ENCODE peak calls at places on chromosomes 3 and 15, in seven cellular contexts. C is DMS 273 treated with DMSO at 0.1 percent for 48 hours; S is activated T-helper 1 cell treated with Interleukin-2 at 50 U/mL for 16 hours; V is T47D; D is GM12891; X is CD8-positive, alpha-beta memory T cell; B is NCI-H2029. U is an unnamed sample.

GRCh38 chr3:126370055-126370454 is 12.8 kb upstream of the KLF15 start:
- DNase-seq in C (no peak), D (no peak), B (no peak), S (no peak), X (no peak), V (no peak), U (no peak)

GRCh38 chr15:69798481-69799315 is 299.0 kb downstream of the TLE3 start:
- DNase-seq in S (no peak), C (no peak), D (no peak), V (no peak), X (no peak), B (no peak), U (no peak)

GRCh38 chr15:31160297-31160696 is 58.8 kb upstream of the TRPM1 start:
- DNase-seq in C (no peak), V (no peak), D (no peak), X (no peak), S (no peak), B (no peak), U (no peak)

GRCh38 chr3:123663977-123664376 is 79.1 kb upstream of the HACD2 start:
- DNase-seq in X (no peak), S (no peak), V (no peak), D (no peak), C (no peak), B (no peak), U (no peak)

GRCh38 chr3:179801831-179802230 is 149.0 kb downstream of the USP13 start:
- DNase-seq in C (no peak), X (no peak), S (no peak), B (no peak), D (no peak), V (no peak), U (no peak)

GRCh38 chr3:12963869-12964712 is 109.1 kb downstream of the IQSEC1 start:
- DNase-seq in S (no peak), D (no peak), B (peak; percentile 72), V (no peak), X (no peak), C (no peak), U (no peak)

GRCh38 chr3:192352142-192352541 is 375.2 kb downstream of the FGF12 start:
- DNase-seq in X (no peak), D (no peak), C (no peak), S (no peak), B (no peak), V (no peak), U (no peak)

GRCh38 chr3:111531446-111531845 is 10.6 kb upstream of the CD96 start:
- DNase-seq in B (no peak), V (no peak), D (no peak), S (no peak), X (no peak), C (no peak), U (no peak)

GRCh38 chr3:71264840-71265239 is 318.7 kb downstream of the FOXP1 start:
- DNase-seq in B (no peak), C (no peak), D (no peak), S (no peak), X (no peak), V (no peak), U (no peak)

GRCh38 chr3:127446756-127447155 is 143.8 kb downstream of the TPRA1 start:
- DNase-seq in V (no peak), D (no peak), B (no peak), S (no peak), C (no peak), X (no peak), U (no peak)

GRCh38 chr3:194983121-194983520 is 287.8 kb downstream of the XXYLT1 start:
- DNase-seq in X (no peak), S (no peak), D (no peak), B (no peak), V (no peak), C (no peak), U (no peak)

GRCh38 chr15:96125681-96126080 is 204.8 kb upstream of the NR2F2 start:
- DNase-seq in D (no peak), B (no peak), S (no peak), X (no peak), V (no peak), C (no peak), U (no peak)

GRCh38 chr15:59885832-59886231 is 118.3 kb upstream of the FOXB1 start:
- DNase-seq in C (no peak), D (no peak), S (no peak), V (peak; percentile 4), X (no peak), B (no peak), U (peak; percentile 2)

GRCh38 chr3:122996038-122996580 is 31.5 kb downstream of the SEMA5B start:
- DNase-seq in V (no peak), X (no peak), D (no peak), B (no peak), C (peak; percentile 76), S (no peak), U (no peak)

GRCh38 chr15:29348308-29348914 is 78.8 kb upstream of the NSMCE3 start:
- DNase-seq in S (no peak), C (no peak), X (no peak), B (no peak), D (no peak), V (peak; percentile 49), U (no peak)

GRCh38 chr3:61985020-61985419 is 388.3 kb downstream of the FEZF2 start:
- DNase-seq in S (no peak), C (no peak), V (no peak), X (no peak), D (no peak), B (no peak), U (no peak)

GRCh38 chr3:24886511-24886910 is 391.9 kb upstream of the THRB start:
- DNase-seq in C (no peak), D (no peak), X (no peak), V (no peak), S (no peak), B (no peak), U (no peak)

GRCh38 chr3:65996605-65997004 is 42.1 kb downstream of the MAGI1 start:
- DNase-seq in V (peak; percentile 39), X (no peak), S (no peak), D (no peak), B (no peak), C (no peak), U (no peak)

GRCh38 chr15:85780586-85780985 is 14.1 kb downstream of the KLHL25 start:
- DNase-seq in X (no peak), V (no peak), S (no peak), B (no peak), C (no peak), D (no peak), U (no peak)

GRCh38 chr15:40762919-40763800 is 708 bp upstream of the GCHFR start:
- DNase-seq in X (no peak), S (peak; percentile 15), D (peak; percentile 43), C (no peak), B (peak; percentile 87), V (peak; percentile 89), U (no peak)

GRCh38 chr3:188274249-188274915 is 120.4 kb downstream of the LPP start:
- DNase-seq in X (no peak), B (no peak), C (no peak), V (no peak), D (no peak), S (no peak), U (no peak)

GRCh38 chr3:60246361-60246760 is 1004.9 kb downstream of the FHIT start:
- DNase-seq in C (no peak), V (no peak), B (peak; percentile 32), D (no peak), S (no peak), X (no peak), U (no peak)

GRCh38 chr15:91953432-91953831 is 99.9 kb downstream of the SLCO3A1 start:
- DNase-seq in S (no peak), B (no peak), D (no peak), C (no peak), X (no peak), V (no peak), U (no peak)

GRCh38 chr3:53194218-53195065 is 33.4 kb downstream of the PRKCD start:
- DNase-seq in D (no peak), V (no peak), C (no peak), X (no peak), B (peak; percentile 65), S (no peak), U (no peak)

GRCh38 chr3:119636891-119637611 is 23.3 kb downstream of the POPDC2 start:
- DNase-seq in S (no peak), X (no peak), B (no peak), D (no peak), C (no peak), V (no peak), U (no peak)

GRCh38 chr15:80849308-80849707 is 70.1 kb downstream of the CEMIP start:
- DNase-seq in B (peak; percentile 38), C (no peak), V (no peak), X (no peak), D (no peak), S (no peak), U (no peak)

GRCh38 chr3:69324362-69325025 is 61.4 kb downstream of the FRMD4B start:
- DNase-seq in D (no peak), B (no peak), C (no peak), X (no peak), S (no peak), V (peak; percentile 52), U (no peak)

GRCh38 chr15:59993950-59994401 is 10.1 kb upstream of the FOXB1 start:
- DNase-seq in S (no peak), C (no peak), D (no peak), X (no peak), V (no peak), B (no peak), U (peak; percentile 19)

GRCh38 chr15:74657846-74658245 is 38.0 kb downstream of the EDC3 start:
- DNase-seq in C (no peak), D (no peak), X (no peak), V (no peak), S (no peak), B (no peak), U (no peak)

GRCh38 chr3:15360786-15361493 is 28.6 kb upstream of the SH3BP5 start:
- DNase-seq in B (no peak), C (no peak), V (no peak), D (no peak), X (no peak), S (no peak), U (no peak)

GRCh38 chr3:19334120-19334519 is 185.8 kb downstream of the KCNH8 start:
- DNase-seq in C (no peak), D (no peak), V (no peak), B (no peak), X (no peak), S (no peak), U (no peak)

GRCh38 chr3:42742259-42742658 is 30.8 kb downstream of the CCDC13 start:
- DNase-seq in X (no peak), S (no peak), B (no peak), D (no peak), C (no peak), V (no peak), U (no peak)